ENCODE peak calls at places on chromosomes 16 and 17, in four cellular contexts. I is glutamatergic neuron, U is astrocyte of the cerebellum, K is mesothelial cell of epicardium. C is an unnamed sample.

GRCh38 chr17:31321971-31322370 is 549 bp upstream of the EVI2A start:
- DNase-seq in I (no peak), K (no peak), U (no peak), C (no peak)

GRCh38 chr16:47392114-47392513 is 68.7 kb downstream of the ITFG1 start:
- DNase-seq in U (peak; percentile 40), K (no peak), I (no peak), C (no peak)

GRCh38 chr17:29958947-29959657 is 17.7 kb downstream of the EFCAB5 start:
- DNase-seq in K (no peak), U (no peak), I (no peak), C (no peak)

GRCh38 chr17:80108321-80108971 is 7.1 kb downstream of the GAA start:
- DNase-seq in I (no peak), K (peak; percentile 32), U (no peak), C (no peak)

GRCh38 chr16:89409161-89409711 is 81.1 kb downstream of the ANKRD11 start:
- DNase-seq in K (no peak), I (no peak), U (no peak), C (no peak)

GRCh38 chr16:24748242-24748641 is 18.8 kb downstream of the TNRC6A start:
- DNase-seq in K (no peak), I (no peak), U (peak; percentile 92), C (no peak)

GRCh38 chr17:76551685-76552084 is 11.8 kb downstream of the PRCD start:
- DNase-seq in U (no peak), I (no peak), K (no peak), C (no peak)

GRCh38 chr16:11100239-11100750 is 155.7 kb downstream of the SOCS1 start:
- DNase-seq in K (no peak), U (peak; percentile 98), I (peak; percentile 32), C (no peak)

GRCh38 chr17:82283208-82283749 is 9.8 kb upstream of the CSNK1D start:
- DNase-seq in K (no peak), U (no peak), I (peak; percentile 65), C (no peak)

GRCh38 chr17:7437369-7437863 is 1.9 kb upstream of the FGF11 start:
- DNase-seq in U (no peak), K (no peak), I (no peak), C (no peak)

GRCh38 chr17:57902800-57903759 is 52.1 kb downstream of the CUEDC1 start:
- DNase-seq in U (peak; percentile 81), K (no peak), I (no peak), C (no peak)

GRCh38 chr17:45241315-45242011 is 19.8 kb downstream of the FMNL1 start:
- DNase-seq in U (no peak), I (peak; percentile 58), K (peak; percentile 80), C (no peak)

GRCh38 chr17:75524971-75525805 is at the start of gene LLGL2:
- DNase-seq in K (peak; percentile 84), I (peak; percentile 56), U (no peak), C (peak; percentile 48)

GRCh38 chr17:4043862-4044261 is 79.6 kb upstream of the ATP2A3 start:
- DNase-seq in U (no peak), K (no peak), I (no peak), C (no peak)

GRCh38 chr17:72113751-72114150 is 7.1 kb upstream of the SOX9 start:
- DNase-seq in I (no peak), U (no peak), K (no peak), C (no peak)

GRCh38 chr17:55577011-55577586 is 65.8 kb upstream of the SMIM36 start:
- DNase-seq in U (peak; percentile 57), K (no peak), I (no peak), C (no peak)

GRCh38 chr16:627458-628239 is 3.1 kb upstream of the WFIKKN1 start:
- DNase-seq in K (no peak), I (peak; percentile 30), U (no peak), C (no peak)

GRCh38 chr16:23214796-23215195 is 32.3 kb downstream of the SCNN1G start:
- DNase-seq in U (no peak), I (no peak), K (no peak), C (no peak)

GRCh38 chr16:81403601-81404391 is 40.8 kb upstream of the CMIP start:
- DNase-seq in I (peak; percentile 95), U (peak; percentile 33), K (peak; percentile 94), C (peak; percentile 95)

GRCh38 chr16:80720759-80721470 is 83.5 kb downstream of the CDYL2 start:
- DNase-seq in K (no peak), I (no peak), U (no peak), C (no peak)

GRCh38 chr17:67246648-67247415 is 1.8 kb upstream of the HELZ start:
- DNase-seq in I (no peak), U (no peak), K (peak; percentile 42), C (no peak)

GRCh38 chr17:6843241-6843890 is 11.8 kb upstream of the TEKT1 start:
- DNase-seq in K (no peak), U (peak; percentile 38), I (no peak), C (no peak)

GRCh38 chr17:82244413-82245140 is 15.7 kb downstream of the SLC16A3 start:
- DNase-seq in I (no peak), K (no peak), U (no peak), C (no peak)

GRCh38 chr16:84950906-84951305 is 60.4 kb downstream of the ZDHHC7 start:
- DNase-seq in I (no peak), U (no peak), K (no peak), C (peak; percentile 31)

GRCh38 chr17:17188586-17188985 is 17.5 kb downstream of the PLD6 start:
- DNase-seq in K (no peak), U (no peak), I (no peak), C (no peak)

GRCh38 chr17:2230877-2231276 is 72.7 kb downstream of the SMG6 start:
- DNase-seq in K (no peak), I (no peak), U (no peak), C (no peak)

GRCh38 chr17:43210576-43210975 is 1.1 kb upstream of the TMEM106A start:
- DNase-seq in U (no peak), K (no peak), I (no peak), C (no peak)

GRCh38 chr17:32771396-32771795 is 105.5 kb downstream of the MYO1D start:
- DNase-seq in K (no peak), U (no peak), I (no peak), C (no peak)
- TF ChIP-seq CTCF in K (no peak), U (no peak), I (no peak), C (no peak)

GRCh38 chr17:32445976-32446375 is 1.7 kb downstream of the PSMD11 start:
- DNase-seq in K (no peak), U (no peak), I (no peak), C (no peak)

GRCh38 chr17:32445497-32445896 is 1.2 kb downstream of the PSMD11 start:
- DNase-seq in I (no peak), K (no peak), U (no peak), C (no peak)

GRCh38 chr17:32443827-32444300 is 446 bp upstream of the PSMD11 start:
- DNase-seq in I (no peak), K (no peak), U (no peak), C (no peak)

GRCh38 chr17:32445075-32445427 is 741 bp downstream of the PSMD11 start:
- DNase-seq in I (peak; percentile 27), U (peak; percentile 24), K (no peak), C (no peak)

DNA sequence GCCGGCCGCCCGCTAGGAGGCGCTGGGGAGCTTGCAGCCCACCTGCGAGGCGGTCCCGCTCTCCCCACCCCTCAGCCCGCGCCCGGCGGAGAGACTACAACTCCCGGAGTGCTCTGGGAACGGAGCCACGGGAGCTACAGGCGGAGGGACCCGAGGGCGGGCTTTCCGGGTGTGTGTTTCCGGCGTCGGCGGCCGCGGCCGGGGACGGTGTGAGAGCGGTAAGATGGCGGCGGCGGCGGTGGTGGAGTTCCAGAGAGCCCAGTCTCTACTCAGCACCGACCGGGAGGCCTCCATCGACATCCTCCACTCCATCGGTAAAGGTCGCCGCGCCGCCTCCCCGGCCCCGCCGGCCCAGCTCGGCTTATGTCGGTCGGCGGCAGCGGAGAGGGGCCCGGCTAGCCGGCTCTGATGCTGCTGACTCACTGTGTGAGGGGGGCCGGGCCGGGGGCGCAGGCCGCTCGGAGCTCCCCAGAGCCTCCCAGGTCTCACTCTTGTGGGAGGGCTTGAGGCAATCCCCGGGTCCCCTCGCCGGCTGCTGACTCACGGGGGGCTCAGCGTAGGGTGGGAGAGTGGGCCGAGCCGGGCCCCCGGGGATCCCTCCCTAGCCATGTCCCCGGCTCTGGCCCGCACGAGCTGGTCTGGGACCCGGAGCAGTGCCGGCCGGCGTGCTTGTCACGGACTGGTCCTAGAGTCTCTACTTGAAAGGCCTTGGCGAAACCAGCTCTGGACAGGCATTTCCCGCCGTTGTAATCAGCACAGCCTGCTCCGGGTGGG is at the start of gene PSMD11:
- DNase-seq in I (peak; percentile 100), K (peak; percentile 98), U (peak; percentile 93), C (peak; percentile 98)
- TF ChIP-seq CTCF in I (peak; percentile 90), K (peak; percentile 83), U (peak; percentile 94), C (peak; percentile 97)

GRCh38 chr16:21283521-21284289 is 5.6 kb upstream of the CRYM start:
- DNase-seq in K (peak; percentile 75), I (peak; percentile 77), U (no peak), C (peak; percentile 71)
- TF ChIP-seq CTCF in K (peak; percentile 38), I (peak; percentile 36), U (peak; percentile 52), C (peak; percentile 59)

GRCh38 chr16:50740747-50741146 is 1.1 kb upstream of the CYLD start:
- DNase-seq in K (no peak), U (no peak), I (no peak), C (no peak)

GRCh38 chr16:50741225-50741807 is 570 bp upstream of the CYLD start:
- DNase-seq in U (no peak), I (no peak), K (no peak), C (no peak)

GRCh38 chr16:50736448-50736847 is 5.4 kb upstream of the CYLD start:
- DNase-seq in U (no peak), K (no peak), I (no peak), C (no peak)

GRCh38 chr16:50737420-50737959 is 4.4 kb upstream of the CYLD start:
- DNase-seq in U (no peak), I (no peak), K (no peak), C (no peak)

DNA sequence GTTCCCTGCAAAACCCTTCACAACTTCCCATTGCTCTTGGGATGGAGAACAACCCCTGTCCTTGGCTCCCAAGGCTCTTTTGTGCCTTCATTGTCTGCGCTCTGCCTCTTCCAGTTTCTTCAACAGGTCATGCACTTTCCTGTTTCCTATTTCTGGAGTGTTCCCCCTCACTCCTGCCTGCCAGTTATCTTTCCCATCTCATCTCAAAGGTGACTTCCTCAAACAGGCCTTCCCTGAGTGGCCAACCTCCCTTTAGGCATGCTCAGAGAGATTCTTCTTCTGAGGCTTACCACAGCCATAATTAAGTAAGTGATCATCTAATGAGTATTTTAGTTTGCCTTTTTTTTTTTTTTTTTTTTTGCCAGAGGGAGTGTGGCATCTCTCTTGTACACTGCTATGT is 2.9 kb upstream of the CYLD start:
- DNase-seq in I (no peak), K (no peak), U (no peak), C (no peak)
- TF ChIP-seq CTCF in I (no peak), K (no peak), U (no peak), C (no peak)

GRCh38 chr16:4412159-4412558 is 4.2 kb downstream of the CORO7 start:
- DNase-seq in U (no peak), K (no peak), I (no peak), C (no peak)

GRCh38 chr16:4412854-4413253 is 3.5 kb downstream of the CORO7 start:
- DNase-seq in I (no peak), U (no peak), K (no peak), C (no peak)

GRCh38 chr16:4416200-4417032 is at the start of gene CORO7:
- DNase-seq in U (peak; percentile 42), I (peak; percentile 97), K (peak; percentile 93), C (peak; percentile 87)

GRCh38 chr16:4414187-4414909 is 2.0 kb downstream of the CORO7 start:
- DNase-seq in I (no peak), K (no peak), U (no peak), C (no peak)

GRCh38 chr16:4415538-4416199 is 727 bp downstream of the CORO7 start:
- DNase-seq in U (no peak), K (peak; percentile 48), I (peak; percentile 53), C (no peak)
- TF ChIP-seq CTCF in U (no peak), K (no peak), I (no peak), C (peak; percentile 20)